ENCODE peak calls at places on chromosomes 11 and 22, in four cellular contexts. U is psoas muscle, I is tibial artery, F is GM13977. Y is an unnamed sample.

GRCh38 chr22:48155446-48155845 is 1393.0 kb downstream of the TBC1D22A start:
- DNase-seq in U (no peak), I (peak), F (no peak), Y (no peak)

GRCh38 chr11:110379261-110379660 is 50.5 kb upstream of the FDX1 start:
- DNase-seq in U (no peak), I (no peak), F (no peak), Y (no peak)

GRCh38 chr11:36452231-36452630 is 57.8 kb downstream of the TRAF6 start:
- DNase-seq in U (no peak), I (no peak), F (no peak), Y (peak)

GRCh38 chr11:98153752-98154151 is 867.0 kb upstream of the CNTN5 start:
- DNase-seq in U (no peak), I (no peak), F (no peak), Y (no peak)

GRCh38 chr22:18116634-18117033 is 6.0 kb downstream of the TUBA8 start:
- DNase-seq in U (peak), I (no peak), F (no peak), Y (no peak)

GRCh38 chr11:44751066-44751465 is 24.3 kb downstream of the TSPAN18 start:
- DNase-seq in U (no peak), I (peak), F (no peak), Y (no peak)

GRCh38 chr11:38766796-38767195 is 2168.8 kb upstream of the RAG2 start:
- DNase-seq in U (no peak), I (no peak), F (no peak), Y (no peak)

GRCh38 chr11:97888641-97889040 is 1132.1 kb upstream of the CNTN5 start:
- DNase-seq in U (no peak), I (no peak), F (no peak), Y (no peak)

GRCh38 chr11:34263462-34264186 is 94.2 kb downstream of the ABTB2 start:
- DNase-seq in U (peak), I (peak), F (no peak), Y (no peak)

GRCh38 chr22:18103527-18104269 is 6.9 kb upstream of the TUBA8 start:
- DNase-seq in U (no peak), I (no peak), F (no peak), Y (peak)

GRCh38 chr22:24683671-24684070 is 80.7 kb downstream of the GGT1 start:
- DNase-seq in U (no peak), I (no peak), F (no peak), Y (no peak)

GRCh38 chr11:1083621-1084551 is 9.2 kb downstream of the MUC2 start:
- DNase-seq in U (peak), I (peak), F (no peak), Y (no peak)

GRCh38 chr11:9691865-9692264 is 28.0 kb downstream of the SWAP70 start:
- DNase-seq in U (no peak), I (no peak), F (no peak), Y (no peak)

GRCh38 chr11:94654201-94654600 is 87.0 kb downstream of the PIWIL4 start:
- DNase-seq in U (no peak), I (no peak), F (no peak), Y (no peak)

GRCh38 chr22:27848005-27848404 is 46.4 kb upstream of the MN1 start:
- DNase-seq in U (no peak), I (no peak), F (no peak), Y (no peak)

GRCh38 chr22:30390974-30391691 is 3.9 kb upstream of the RNF215 start:
- DNase-seq in U (peak), I (no peak), F (peak), Y (peak)

GRCh38 chr11:117819096-117820040 is 5.2 kb downstream of the FXYD2 start:
- DNase-seq in U (peak), I (no peak), F (no peak), Y (peak)

GRCh38 chr22:43851979-43852307 is 10.4 kb downstream of the SULT4A1 start:
- DNase-seq in U (no peak), I (no peak), F (no peak), Y (no peak)

GRCh38 chr11:93188726-93189125 is 9.1 kb downstream of the SLC36A4 start:
- DNase-seq in U (no peak), I (no peak), F (no peak), Y (no peak)

GRCh38 chr11:128691802-128692749 is 1.8 kb upstream of the FLI1 start:
- DNase-seq in U (peak), I (no peak), F (peak), Y (no peak)
- TF ChIP-seq CTCF in U (peak), I (no peak), F (no peak), Y (no peak)

GRCh38 chr11:83192846-83193245 is 666 bp upstream of the ANKRD42 start:
- DNase-seq in U (no peak), I (no peak), F (no peak), Y (no peak)

GRCh38 chr11:83195649-83196048 is 2.1 kb downstream of the ANKRD42 start:
- DNase-seq in U (no peak), I (no peak), F (no peak), Y (no peak)

GRCh38 chr11:83193315-83194283 is at the start of gene ANKRD42:
- DNase-seq in U (peak), I (peak), F (peak), Y (peak)

GRCh38 chr11:83194284-83195175 is 1.0 kb downstream of the ANKRD42 start:
- DNase-seq in U (peak), I (peak), F (peak), Y (peak)

GRCh38 chr11:83195176-83195531 is 1.6 kb downstream of the ANKRD42 start:
- DNase-seq in U (no peak), I (no peak), F (no peak), Y (no peak)
- TF ChIP-seq CTCF in U (no peak), I (no peak), F (no peak), Y (no peak)

GRCh38 chr11:100574894-100575769 is 112.0 kb upstream of the ARHGAP42 start:
- DNase-seq in U (no peak), I (no peak), F (no peak), Y (no peak)
- TF ChIP-seq CTCF in U (peak), I (no peak), F (no peak), Y (no peak)

GRCh38 chr22:39133871-39134270 is 18.6 kb downstream of the CBX7 start:
- DNase-seq in U (peak), I (no peak), F (no peak), Y (no peak)
- TF ChIP-seq CTCF in U (no peak), I (no peak), F (no peak), Y (no peak)

GRCh38 chr11:73126804-73127480 is 15.2 kb downstream of the FCHSD2 start:
- DNase-seq in U (no peak), I (no peak), F (no peak), Y (no peak)
- TF ChIP-seq CTCF in U (no peak), I (no peak), F (no peak), Y (no peak)

DNA sequence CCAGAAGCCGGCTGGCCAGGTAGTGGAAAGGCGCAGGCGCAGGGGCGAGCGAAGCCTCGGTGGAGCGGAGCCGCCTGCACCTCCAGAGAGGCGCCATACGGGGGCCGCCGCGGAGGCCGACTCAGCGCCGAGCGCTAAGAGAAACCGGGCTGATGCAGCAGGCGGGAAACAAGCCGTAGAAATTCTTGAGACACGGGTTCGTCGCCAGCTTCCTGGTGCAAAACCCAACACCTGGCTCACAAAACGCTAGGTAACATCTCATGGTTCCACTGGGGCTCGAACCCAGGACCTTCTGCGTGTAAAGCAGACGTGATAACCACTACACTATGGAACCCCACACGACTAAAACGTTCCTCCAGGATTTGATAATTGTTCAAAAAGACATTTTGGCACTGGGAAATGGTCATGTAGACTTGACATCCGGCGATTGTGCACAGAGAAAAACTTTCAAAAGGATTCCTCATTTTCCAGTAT is 39.1 kb downstream of the OR4D9 start:
- DNase-seq in U (peak), I (peak), F (peak), Y (peak)
- TF ChIP-seq CTCF in U (peak), I (peak), F (peak), Y (peak)

GRCh38 chr11:17972987-17973386 is 39.9 kb downstream of the SERGEF start:
- DNase-seq in U (peak), I (no peak), F (no peak), Y (peak)
- TF ChIP-seq CTCF in U (peak), I (peak), F (peak), Y (no peak)

DNA sequence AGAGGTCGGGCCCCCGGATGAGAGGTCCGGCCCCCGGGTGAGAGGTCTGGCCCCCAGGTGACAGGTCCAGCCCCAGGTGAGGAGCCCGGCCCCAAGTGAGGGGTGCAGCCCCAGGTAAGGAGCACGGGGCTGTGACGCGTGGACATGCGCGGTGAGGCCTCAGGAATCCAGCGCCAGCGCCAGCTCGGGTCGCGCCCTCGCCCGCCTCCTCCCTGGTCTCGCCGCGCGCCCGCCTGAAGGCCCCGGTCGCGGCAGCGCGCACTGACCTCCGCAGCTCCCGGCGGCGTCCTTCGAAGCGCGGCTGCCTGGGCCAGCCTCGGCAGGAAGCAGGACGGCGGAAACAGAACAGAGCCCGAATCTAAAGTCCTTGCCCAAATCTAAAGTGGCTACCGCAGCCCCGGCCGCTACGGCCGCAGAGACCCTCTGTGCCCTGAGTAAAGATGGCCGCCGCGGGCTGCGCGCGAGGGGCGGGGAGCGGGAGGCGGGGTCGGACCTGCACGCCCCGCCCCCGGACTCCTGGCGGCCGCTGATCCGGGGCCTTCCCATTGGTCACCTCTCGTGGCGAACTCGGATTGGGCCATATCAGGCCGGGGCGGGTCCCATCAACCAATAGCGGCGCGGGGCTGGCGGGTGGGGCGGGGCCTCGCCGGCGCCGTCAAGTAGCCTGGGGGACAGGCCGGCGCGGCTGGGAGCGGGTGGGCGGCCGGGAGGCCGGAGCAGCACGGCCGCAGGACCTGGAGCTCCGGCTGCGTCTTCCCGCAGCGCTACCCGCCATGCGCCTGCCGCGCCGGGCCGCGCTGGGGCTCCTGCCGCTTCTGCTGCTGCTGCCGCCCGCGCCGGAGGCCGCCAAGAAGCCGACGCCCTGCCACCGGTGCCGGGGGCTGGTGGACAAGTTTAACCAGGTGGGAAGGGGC is at the start of the genes ALG12 and CRELD2:
- DNase-seq in U (peak), I (peak), F (peak), Y (peak)
- TF ChIP-seq CTCF in U (no peak), I (no peak), F (no peak), Y (no peak)